ENCODE peak calls at places on chromosomes 12 and 14, in five cellular contexts. One of them, this sample, is unnamed.

GRCh38 chr12:32312049-32312670 is 87.2 kb upstream of the FGD4 start:
- DNase-seq in EL: peak
- DNase-seq in heart right ventricle: no peak
- DNase-seq in fibroblast of lung: peak
- DNase-seq in HEK293T: peak
- DNase-seq in this sample: no peak

GRCh38 chr12:79690606-79691298 is at the start of gene PAWR:
- DNase-seq in fibroblast of lung: peak
- DNase-seq in heart right ventricle: peak
- DNase-seq in HEK293T: peak
- DNase-seq in EL: peak
- DNase-seq in this sample: no peak

GRCh38 chr12:54075974-54076373 is 22.3 kb downstream of the HOXC4 start:
- DNase-seq in heart right ventricle: no peak
- DNase-seq in fibroblast of lung: no peak
- DNase-seq in EL: no peak
- DNase-seq in HEK293T: no peak
- DNase-seq in this sample: no peak

GRCh38 chr12:118237908-118238307 is 102.0 kb downstream of the PEBP1 start:
- DNase-seq in heart right ventricle: no peak
- DNase-seq in HEK293T: no peak
- DNase-seq in fibroblast of lung: no peak
- DNase-seq in EL: peak
- DNase-seq in this sample: no peak

GRCh38 chr12:51521554-51522276 is 69.3 kb upstream of the SCN8A start:
- DNase-seq in heart right ventricle: no peak
- DNase-seq in HEK293T: no peak
- DNase-seq in fibroblast of lung: peak
- DNase-seq in EL: no peak
- DNase-seq in this sample: no peak

GRCh38 chr12:132502149-132502881 is 12.4 kb downstream of the FBRSL1 start:
- DNase-seq in heart right ventricle: no peak
- DNase-seq in EL: no peak
- DNase-seq in fibroblast of lung: no peak
- DNase-seq in HEK293T: peak
- DNase-seq in this sample: no peak

GRCh38 chr14:58812050-58812690 is 174.4 kb downstream of the DACT1 start:
- DNase-seq in EL: no peak
- DNase-seq in heart right ventricle: no peak
- DNase-seq in fibroblast of lung: no peak
- DNase-seq in HEK293T: no peak
- DNase-seq in this sample: no peak

GRCh38 chr12:132861558-132861957 is 25.8 kb downstream of the CHFR start:
- DNase-seq in EL: no peak
- DNase-seq in heart right ventricle: no peak
- DNase-seq in fibroblast of lung: no peak
- DNase-seq in HEK293T: no peak
- DNase-seq in this sample: no peak

GRCh38 chr12:29149691-29150382 is 759 bp downstream of the FAR2 start:
- DNase-seq in fibroblast of lung: no peak
- DNase-seq in HEK293T: peak
- DNase-seq in EL: no peak
- DNase-seq in heart right ventricle: no peak
- DNase-seq in this sample: no peak

GRCh38 chr12:6548556-6549378 is 7.1 kb downstream of the IFFO1 start:
- DNase-seq in EL: peak
- DNase-seq in heart right ventricle: no peak
- DNase-seq in HEK293T: no peak
- DNase-seq in fibroblast of lung: peak
- DNase-seq in this sample: no peak

GRCh38 chr12:90335561-90335960 is 619.4 kb downstream of the CCER1 start:
- DNase-seq in EL: no peak
- DNase-seq in HEK293T: no peak
- DNase-seq in fibroblast of lung: no peak
- DNase-seq in heart right ventricle: no peak
- DNase-seq in this sample: no peak

GRCh38 chr12:3137268-3137761 is 60.1 kb downstream of the TSPAN9 start:
- DNase-seq in heart right ventricle: peak
- DNase-seq in HEK293T: no peak
- DNase-seq in EL: peak
- DNase-seq in fibroblast of lung: peak
- DNase-seq in this sample: no peak

GRCh38 chr14:70052990-70053389 is 135.8 kb downstream of the SLC8A3 start:
- DNase-seq in fibroblast of lung: peak
- DNase-seq in heart right ventricle: no peak
- DNase-seq in EL: peak
- DNase-seq in HEK293T: peak
- DNase-seq in this sample: no peak

GRCh38 chr12:83216230-83216629 is 529.5 kb downstream of the TMTC2 start:
- DNase-seq in fibroblast of lung: no peak
- DNase-seq in HEK293T: no peak
- DNase-seq in heart right ventricle: no peak
- DNase-seq in EL: no peak
- DNase-seq in this sample: no peak

GRCh38 chr12:120853188-120853587 is 51.0 kb downstream of the SPPL3 start:
- DNase-seq in HEK293T: no peak
- DNase-seq in heart right ventricle: no peak
- DNase-seq in fibroblast of lung: no peak
- DNase-seq in EL: no peak
- DNase-seq in this sample: no peak

GRCh38 chr14:101250948-101251811 is 310.1 kb upstream of the DIO3 start:
- DNase-seq in fibroblast of lung: no peak
- DNase-seq in EL: no peak
- DNase-seq in heart right ventricle: no peak
- DNase-seq in HEK293T: no peak
- DNase-seq in this sample: no peak

GRCh38 chr12:78898416-78898815 is 33.8 kb downstream of the SYT1 start:
- DNase-seq in HEK293T: no peak
- DNase-seq in fibroblast of lung: peak
- DNase-seq in EL: no peak
- DNase-seq in heart right ventricle: peak
- DNase-seq in this sample: no peak

GRCh38 chr12:76303365-76303764 is 44.9 kb downstream of the BBS10 start:
- DNase-seq in EL: peak
- DNase-seq in heart right ventricle: no peak
- DNase-seq in fibroblast of lung: no peak
- DNase-seq in HEK293T: no peak
- DNase-seq in this sample: no peak

GRCh38 chr12:117845271-117845904 is 123.4 kb downstream of the KSR2 start:
- DNase-seq in HEK293T: no peak
- DNase-seq in EL: no peak
- DNase-seq in heart right ventricle: no peak
- DNase-seq in fibroblast of lung: no peak
- DNase-seq in this sample: no peak

GRCh38 chr12:91113621-91114020 is 2.3 kb upstream of the LUM start:
- DNase-seq in EL: no peak
- DNase-seq in fibroblast of lung: no peak
- DNase-seq in HEK293T: no peak
- DNase-seq in heart right ventricle: no peak
- DNase-seq in this sample: no peak

GRCh38 chr14:50791201-50791600 is 39.8 kb downstream of the NIN start:
- DNase-seq in fibroblast of lung: no peak
- DNase-seq in EL: no peak
- DNase-seq in heart right ventricle: no peak
- DNase-seq in HEK293T: no peak
- DNase-seq in this sample: no peak

GRCh38 chr14:100547633-100548294 is 39.5 kb downstream of the BEGAIN start:
- DNase-seq in EL: peak
- DNase-seq in fibroblast of lung: peak
- DNase-seq in HEK293T: no peak
- DNase-seq in heart right ventricle: peak
- DNase-seq in this sample: no peak

GRCh38 chr14:95233702-95234241 is 76.4 kb upstream of the DICER1 start:
- DNase-seq in fibroblast of lung: no peak
- DNase-seq in heart right ventricle: peak
- DNase-seq in HEK293T: no peak
- DNase-seq in EL: no peak
- DNase-seq in this sample: peak

GRCh38 chr12:46124132-46124847 is 133.9 kb upstream of the SCAF11 start:
- DNase-seq in heart right ventricle: no peak
- DNase-seq in fibroblast of lung: peak
- DNase-seq in HEK293T: no peak
- DNase-seq in EL: peak
- DNase-seq in this sample: no peak

GRCh38 chr12:86801439-86801838 is 545.2 kb upstream of the MGAT4C start:
- DNase-seq in HEK293T: no peak
- DNase-seq in heart right ventricle: no peak
- DNase-seq in EL: no peak
- DNase-seq in fibroblast of lung: no peak
- DNase-seq in this sample: no peak

GRCh38 chr14:99645545-99646505 is 896 bp downstream of the HHIPL1 start:
- DNase-seq in HEK293T: no peak
- DNase-seq in heart right ventricle: peak
- DNase-seq in EL: no peak
- DNase-seq in fibroblast of lung: no peak
- DNase-seq in this sample: no peak

GRCh38 chr12:52058631-52059324 is 7.5 kb downstream of the NR4A1 start:
- DNase-seq in HEK293T: no peak
- DNase-seq in heart right ventricle: peak
- DNase-seq in fibroblast of lung: peak
- DNase-seq in EL: no peak
- DNase-seq in this sample: no peak